ENCODE peak calls at places on chromosomes 7 and 10, in nine cellular contexts. One of them, this sample, is unnamed.
A peak's percentile ranks its signal among the peaks of the same experiment; 100 is the strongest.

GRCh38 chr7:8125680-8126444 is 136.1 kb downstream of the ICA1 start:
- DNase-seq in left ventricle myocardium inferior: no peak
- DNase-seq in testis: no peak
- DNase-seq in WTC11: no peak
- DNase-seq in HFFc6: no peak
- DNase-seq in progenitor cell of endocrine pancreas: no peak
- DNase-seq in mammary epithelial cell: peak; percentile 26
- DNase-seq in heart right ventricle: no peak
- DNase-seq in AG10803: no peak
- DNase-seq in this sample: peak; percentile 63

GRCh38 chr10:91298224-91298862 is 77.9 kb downstream of the PCGF5 start:
- DNase-seq in left ventricle myocardium inferior: peak; percentile 65
- DNase-seq in testis: peak; percentile 88
- DNase-seq in WTC11: peak; percentile 86
- DNase-seq in HFFc6: peak; percentile 63
- DNase-seq in progenitor cell of endocrine pancreas: peak; percentile 68
- DNase-seq in mammary epithelial cell: peak; percentile 69
- DNase-seq in heart right ventricle: peak; percentile 68
- DNase-seq in AG10803: peak; percentile 74
- DNase-seq in this sample: peak; percentile 82

GRCh38 chr7:138029941-138030340 is 28.1 kb upstream of the CREB3L2 start:
- DNase-seq in left ventricle myocardium inferior: no peak
- DNase-seq in testis: no peak
- DNase-seq in WTC11: no peak
- DNase-seq in HFFc6: no peak
- DNase-seq in progenitor cell of endocrine pancreas: no peak
- DNase-seq in mammary epithelial cell: peak; percentile 3
- DNase-seq in heart right ventricle: no peak
- DNase-seq in AG10803: no peak
- DNase-seq in this sample: no peak

GRCh38 chr7:142338633-142339501 is 81.0 kb upstream of the PRSS58 start:
- DNase-seq in left ventricle myocardium inferior: no peak
- DNase-seq in testis: peak; percentile 79
- DNase-seq in WTC11: peak; percentile 88
- DNase-seq in HFFc6: peak; percentile 20
- DNase-seq in progenitor cell of endocrine pancreas: no peak
- DNase-seq in mammary epithelial cell: no peak
- DNase-seq in heart right ventricle: no peak
- DNase-seq in AG10803: no peak
- DNase-seq in this sample: no peak

GRCh38 chr7:81331061-81332018 is 412.5 kb upstream of the SEMA3C start:
- DNase-seq in left ventricle myocardium inferior: no peak
- DNase-seq in testis: no peak
- DNase-seq in WTC11: no peak
- DNase-seq in HFFc6: no peak
- DNase-seq in progenitor cell of endocrine pancreas: no peak
- DNase-seq in mammary epithelial cell: no peak
- DNase-seq in heart right ventricle: no peak
- DNase-seq in AG10803: no peak
- DNase-seq in this sample: no peak

GRCh38 chr7:102104245-102104644 is 182.4 kb upstream of the SH2B2 start:
- DNase-seq in left ventricle myocardium inferior: no peak
- DNase-seq in testis: no peak
- DNase-seq in WTC11: no peak
- DNase-seq in HFFc6: no peak
- DNase-seq in progenitor cell of endocrine pancreas: no peak
- DNase-seq in mammary epithelial cell: no peak
- DNase-seq in heart right ventricle: no peak
- DNase-seq in AG10803: no peak
- DNase-seq in this sample: no peak

GRCh38 chr10:93299195-93299594 is 182.9 kb downstream of the MYOF start:
- DNase-seq in left ventricle myocardium inferior: no peak
- DNase-seq in testis: no peak
- DNase-seq in WTC11: no peak
- DNase-seq in HFFc6: no peak
- DNase-seq in progenitor cell of endocrine pancreas: no peak
- DNase-seq in mammary epithelial cell: no peak
- DNase-seq in heart right ventricle: no peak
- DNase-seq in AG10803: no peak
- DNase-seq in this sample: no peak

GRCh38 chr10:78339251-78339650 is 305.6 kb downstream of the RPS24 start:
- DNase-seq in left ventricle myocardium inferior: no peak
- DNase-seq in testis: no peak
- DNase-seq in WTC11: no peak
- DNase-seq in HFFc6: no peak
- DNase-seq in progenitor cell of endocrine pancreas: no peak
- DNase-seq in mammary epithelial cell: no peak
- DNase-seq in heart right ventricle: no peak
- DNase-seq in AG10803: no peak
- DNase-seq in this sample: no peak

GRCh38 chr7:73507556-73507955 is 14.5 kb downstream of the BAZ1B start:
- DNase-seq in left ventricle myocardium inferior: no peak
- DNase-seq in testis: no peak
- DNase-seq in WTC11: no peak
- DNase-seq in HFFc6: no peak
- DNase-seq in progenitor cell of endocrine pancreas: no peak
- DNase-seq in mammary epithelial cell: no peak
- DNase-seq in heart right ventricle: no peak
- DNase-seq in AG10803: peak; percentile 8
- DNase-seq in this sample: no peak

GRCh38 chr7:73512018-73512780 is 9.9 kb downstream of the BAZ1B start:
- DNase-seq in left ventricle myocardium inferior: no peak
- DNase-seq in testis: no peak
- DNase-seq in WTC11: no peak
- DNase-seq in HFFc6: no peak
- DNase-seq in progenitor cell of endocrine pancreas: no peak
- DNase-seq in mammary epithelial cell: no peak
- DNase-seq in heart right ventricle: no peak
- DNase-seq in AG10803: no peak
- DNase-seq in this sample: no peak

GRCh38 chr7:73504920-73505319 is 17.2 kb downstream of the BAZ1B start:
- DNase-seq in left ventricle myocardium inferior: no peak
- DNase-seq in testis: no peak
- DNase-seq in WTC11: no peak
- DNase-seq in HFFc6: no peak
- DNase-seq in progenitor cell of endocrine pancreas: no peak
- DNase-seq in mammary epithelial cell: no peak
- DNase-seq in heart right ventricle: no peak
- DNase-seq in AG10803: no peak
- DNase-seq in this sample: no peak

GRCh38 chr7:73504017-73504416 is 18.1 kb downstream of the BAZ1B start:
- DNase-seq in left ventricle myocardium inferior: no peak
- DNase-seq in testis: no peak
- DNase-seq in WTC11: no peak
- DNase-seq in HFFc6: no peak
- DNase-seq in progenitor cell of endocrine pancreas: no peak
- DNase-seq in mammary epithelial cell: no peak
- DNase-seq in heart right ventricle: no peak
- DNase-seq in AG10803: no peak
- DNase-seq in this sample: no peak

GRCh38 chr7:73509463-73509862 is 12.6 kb downstream of the BAZ1B start:
- DNase-seq in left ventricle myocardium inferior: no peak
- DNase-seq in testis: no peak
- DNase-seq in WTC11: no peak
- DNase-seq in HFFc6: no peak
- DNase-seq in progenitor cell of endocrine pancreas: no peak
- DNase-seq in mammary epithelial cell: no peak
- DNase-seq in heart right ventricle: no peak
- DNase-seq in AG10803: no peak
- DNase-seq in this sample: no peak
- TF ChIP-seq CTCF in left ventricle myocardium inferior: no peak
- TF ChIP-seq CTCF in testis: no peak
- TF ChIP-seq CTCF in WTC11: no peak
- TF ChIP-seq CTCF in HFFc6: no peak
- TF ChIP-seq CTCF in progenitor cell of endocrine pancreas: no peak
- TF ChIP-seq CTCF in mammary epithelial cell: no peak
- TF ChIP-seq CTCF in heart right ventricle: no peak
- TF ChIP-seq CTCF in AG10803: no peak
- TF ChIP-seq CTCF in this sample: no peak

DNA sequence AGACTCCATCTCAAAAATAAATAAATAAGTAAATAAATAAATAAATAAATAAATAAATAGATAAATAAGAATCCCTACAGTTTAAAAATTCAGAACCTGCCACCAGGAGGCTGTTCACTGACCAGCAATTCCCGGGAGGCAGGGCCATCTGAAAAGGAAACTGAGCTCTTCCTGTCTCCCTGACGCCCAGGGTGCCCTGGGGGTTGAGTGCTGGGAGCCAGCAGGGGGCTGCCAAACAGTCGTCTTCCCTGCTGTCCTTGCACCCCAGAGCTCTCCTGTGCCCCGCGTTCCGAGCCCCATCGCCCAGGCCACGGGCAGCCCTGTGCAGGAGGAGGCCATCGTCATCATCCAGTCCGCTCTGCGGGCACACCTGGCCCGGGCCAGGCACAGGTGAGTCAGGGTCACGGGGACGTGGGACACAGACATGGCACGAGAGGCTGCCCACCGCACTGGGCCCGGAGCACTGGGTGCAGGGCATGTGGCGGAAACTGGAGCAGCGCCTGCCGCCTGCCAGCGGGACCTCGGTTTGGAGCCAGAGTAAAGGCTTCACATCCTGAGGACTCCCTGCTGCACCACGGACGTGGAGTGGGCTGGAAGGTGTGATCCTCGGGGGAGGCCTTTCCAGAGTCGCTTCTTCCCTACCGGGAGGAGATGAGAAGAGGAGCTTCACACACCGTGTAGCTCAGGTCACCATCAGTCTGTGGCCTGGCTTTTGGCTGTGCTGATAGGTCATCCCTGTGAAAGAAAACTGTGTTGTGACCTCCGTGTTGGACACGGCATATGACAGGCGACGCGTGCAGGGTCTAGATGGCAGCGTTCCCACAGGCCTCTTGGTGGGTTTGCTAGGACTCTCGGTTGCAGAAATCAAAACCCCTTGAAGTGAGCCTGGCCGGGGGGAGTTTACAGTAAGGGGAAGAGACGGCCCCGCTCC is 25.9 kb upstream of the TTYH3 start:
- DNase-seq in left ventricle myocardium inferior: no peak
- DNase-seq in testis: no peak
- DNase-seq in WTC11: no peak
- DNase-seq in HFFc6: no peak
- DNase-seq in progenitor cell of endocrine pancreas: no peak
- DNase-seq in mammary epithelial cell: no peak
- DNase-seq in heart right ventricle: no peak
- DNase-seq in AG10803: no peak
- DNase-seq in this sample: no peak
- TF ChIP-seq CTCF in left ventricle myocardium inferior: peak; percentile 16
- TF ChIP-seq CTCF in testis: no peak
- TF ChIP-seq CTCF in WTC11: no peak
- TF ChIP-seq CTCF in HFFc6: peak; percentile 58
- TF ChIP-seq CTCF in progenitor cell of endocrine pancreas: no peak
- TF ChIP-seq CTCF in mammary epithelial cell: no peak
- TF ChIP-seq CTCF in heart right ventricle: no peak
- TF ChIP-seq CTCF in AG10803: no peak
- TF ChIP-seq CTCF in this sample: no peak

DNA sequence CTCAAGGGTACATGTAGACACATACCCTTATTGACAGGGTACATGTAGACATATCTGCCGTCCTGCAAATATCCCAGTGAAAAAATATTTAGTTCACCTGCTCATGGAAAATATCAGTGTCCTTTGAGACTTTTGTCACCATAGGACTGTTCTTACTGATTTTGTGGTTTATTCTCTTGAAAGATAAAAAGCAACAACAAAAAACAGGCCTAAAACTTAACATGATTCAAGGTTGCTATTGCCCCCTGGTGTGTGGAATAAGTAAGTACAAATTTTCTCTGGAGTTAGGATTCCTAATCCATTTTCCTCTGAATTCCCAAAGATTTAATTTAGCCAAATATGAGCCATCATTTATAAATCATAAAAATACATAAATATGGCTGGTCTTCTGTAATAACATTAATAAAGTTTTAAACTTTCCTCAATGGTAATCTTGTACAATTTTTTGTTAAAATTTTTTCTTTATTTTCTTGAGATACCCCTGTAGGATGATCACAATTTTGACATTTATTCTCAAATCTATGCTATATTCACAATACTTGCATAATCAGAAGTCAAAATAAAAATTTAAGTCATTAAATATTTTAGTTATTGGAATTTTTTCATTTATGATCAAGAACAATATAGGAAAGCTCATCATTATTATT is 741.4 kb upstream of the POT1 start:
- DNase-seq in left ventricle myocardium inferior: no peak
- DNase-seq in testis: no peak
- DNase-seq in WTC11: no peak
- DNase-seq in HFFc6: no peak
- DNase-seq in progenitor cell of endocrine pancreas: no peak
- DNase-seq in mammary epithelial cell: peak; percentile 3
- DNase-seq in heart right ventricle: no peak
- DNase-seq in AG10803: no peak
- DNase-seq in this sample: peak; percentile 8
- TF ChIP-seq CTCF in left ventricle myocardium inferior: peak; percentile 56
- TF ChIP-seq CTCF in testis: no peak
- TF ChIP-seq CTCF in WTC11: peak; percentile 50
- TF ChIP-seq CTCF in HFFc6: peak; percentile 66
- TF ChIP-seq CTCF in progenitor cell of endocrine pancreas: peak; percentile 78
- TF ChIP-seq CTCF in mammary epithelial cell: peak; percentile 70
- TF ChIP-seq CTCF in heart right ventricle: peak; percentile 52
- TF ChIP-seq CTCF in AG10803: peak; percentile 11
- TF ChIP-seq CTCF in this sample: peak; percentile 64

GRCh38 chr10:101067356-101068083 is 5.7 kb downstream of the KAZALD1 start:
- DNase-seq in left ventricle myocardium inferior: peak; percentile 69
- DNase-seq in testis: peak; percentile 89
- DNase-seq in WTC11: peak; percentile 89
- DNase-seq in HFFc6: peak; percentile 77
- DNase-seq in progenitor cell of endocrine pancreas: peak; percentile 72
- DNase-seq in mammary epithelial cell: peak; percentile 53
- DNase-seq in heart right ventricle: peak; percentile 79
- DNase-seq in AG10803: peak; percentile 79
- DNase-seq in this sample: peak; percentile 84

GRCh38 chr10:101065479-101066145 is 3.8 kb downstream of the KAZALD1 start:
- DNase-seq in left ventricle myocardium inferior: no peak
- DNase-seq in testis: peak; percentile 32
- DNase-seq in WTC11: no peak
- DNase-seq in HFFc6: peak; percentile 33
- DNase-seq in progenitor cell of endocrine pancreas: no peak
- DNase-seq in mammary epithelial cell: no peak
- DNase-seq in heart right ventricle: no peak
- DNase-seq in AG10803: peak; percentile 69
- DNase-seq in this sample: no peak

GRCh38 chr10:101064415-101065030 is 2.7 kb downstream of the KAZALD1 start:
- DNase-seq in left ventricle myocardium inferior: no peak
- DNase-seq in testis: no peak
- DNase-seq in WTC11: no peak
- DNase-seq in HFFc6: no peak
- DNase-seq in progenitor cell of endocrine pancreas: no peak
- DNase-seq in mammary epithelial cell: no peak
- DNase-seq in heart right ventricle: no peak
- DNase-seq in AG10803: no peak
- DNase-seq in this sample: no peak

GRCh38 chr10:101066890-101067355 is 5.1 kb downstream of the KAZALD1 start:
- DNase-seq in left ventricle myocardium inferior: no peak
- DNase-seq in testis: peak; percentile 21
- DNase-seq in WTC11: no peak
- DNase-seq in HFFc6: no peak
- DNase-seq in progenitor cell of endocrine pancreas: no peak
- DNase-seq in mammary epithelial cell: no peak
- DNase-seq in heart right ventricle: peak; percentile 28
- DNase-seq in AG10803: no peak
- DNase-seq in this sample: no peak

DNA sequence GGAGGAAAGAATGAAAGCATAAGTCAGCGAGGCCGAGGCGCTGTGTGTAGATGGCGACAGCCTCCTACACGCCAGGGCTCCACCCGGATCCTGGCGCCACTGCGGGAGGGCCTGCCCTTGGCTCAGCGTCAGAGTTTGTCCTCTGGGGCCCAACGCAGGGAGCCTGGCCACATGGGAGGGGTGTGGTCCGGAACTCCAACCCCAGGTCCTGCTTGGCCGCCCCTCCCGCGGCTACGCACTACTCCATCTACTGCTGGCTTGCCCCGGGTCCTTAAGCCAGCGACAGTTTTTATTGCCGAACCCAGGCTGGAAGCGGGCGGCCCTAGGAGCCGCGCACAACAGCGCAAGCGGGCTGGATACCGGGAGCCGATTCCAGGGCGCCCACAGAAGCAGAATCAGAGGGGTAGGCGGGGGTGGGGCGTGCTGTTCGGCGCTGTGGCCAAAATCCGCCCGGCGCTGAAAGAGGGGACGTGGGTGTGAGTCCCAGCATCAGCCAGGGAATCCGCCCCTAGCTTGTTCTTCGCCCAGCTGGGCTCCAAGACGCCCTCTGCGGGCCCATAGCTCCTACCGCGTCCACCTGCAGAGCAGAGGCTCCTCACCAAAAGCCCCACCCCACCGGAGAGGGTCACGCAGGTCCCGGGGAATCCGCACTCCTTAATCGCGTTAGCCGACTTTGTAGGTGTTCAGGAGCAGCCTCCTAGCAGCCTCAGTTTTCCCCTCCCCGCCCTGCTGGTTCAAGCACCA is 4.5 kb downstream of the KAZALD1 start:
- DNase-seq in left ventricle myocardium inferior: peak; percentile 83
- DNase-seq in testis: peak; percentile 71
- DNase-seq in WTC11: peak; percentile 59
- DNase-seq in HFFc6: peak; percentile 67
- DNase-seq in progenitor cell of endocrine pancreas: peak; percentile 37
- DNase-seq in mammary epithelial cell: peak; percentile 64
- DNase-seq in heart right ventricle: peak; percentile 88
- DNase-seq in AG10803: peak; percentile 61
- DNase-seq in this sample: peak; percentile 77
- TF ChIP-seq CTCF in left ventricle myocardium inferior: peak; percentile 57
- TF ChIP-seq CTCF in testis: no peak
- TF ChIP-seq CTCF in WTC11: no peak
- TF ChIP-seq CTCF in HFFc6: peak; percentile 70
- TF ChIP-seq CTCF in progenitor cell of endocrine pancreas: peak; percentile 55
- TF ChIP-seq CTCF in mammary epithelial cell: peak; percentile 70
- TF ChIP-seq CTCF in heart right ventricle: peak; percentile 54
- TF ChIP-seq CTCF in AG10803: peak; percentile 56
- TF ChIP-seq CTCF in this sample: peak; percentile 77